ENCODE peak calls at places on chromosomes 12 and 14, in six cellular contexts. O is lower leg skin; F is activated gamma-delta T cell treated with anti-CD3 and anti-CD28 coated beads, Interleukin-2, amount 50 U/mL, for 16 hours; E is lower lobe of right lung; R is heart left ventricle; X is erythroblast. L is an unnamed sample.
A peak's percentile ranks its signal among the peaks of the same experiment; 100 is the strongest.

GRCh38 chr12:115980339-115980738 is 297.2 kb downstream of the MED13L start:
- DNase-seq in O (no peak), F (no peak), E (no peak), R (no peak), X (no peak), L (no peak)

GRCh38 chr14:73768107-73768506 is 53.9 kb upstream of the PNMA1 start:
- DNase-seq in O (no peak), F (no peak), E (no peak), R (no peak), X (no peak), L (no peak)

GRCh38 chr14:55130194-55130550 is 1.1 kb downstream of the LGALS3 start:
- DNase-seq in O (no peak), F (no peak), E (no peak), R (no peak), X (no peak), L (no peak)

GRCh38 chr12:68011882-68012207 is 22.6 kb downstream of the IFNG-AS1 start:
- DNase-seq in O (no peak), F (no peak), E (no peak), R (no peak), X (no peak), L (no peak)

GRCh38 chr12:93865751-93866150 is 188.6 kb downstream of the CRADD start:
- DNase-seq in O (no peak), F (no peak), E (no peak), R (no peak), X (no peak), L (no peak)

GRCh38 chr14:33073023-33073422 is 134.3 kb downstream of the NPAS3 start:
- DNase-seq in O (no peak), F (no peak), E (no peak), R (no peak), X (no peak), L (no peak)

GRCh38 chr12:101839324-101840283 is 8.8 kb upstream of the GNPTAB start:
- DNase-seq in O (no peak), F (peak; percentile 56), E (no peak), R (no peak), X (peak; percentile 78), L (peak; percentile 32)

GRCh38 chr14:76112889-76113611 is 38.7 kb upstream of the GPATCH2L start:
- DNase-seq in O (no peak), F (no peak), E (no peak), R (no peak), X (no peak), L (no peak)

GRCh38 chr12:130333341-130333740 is 4.3 kb upstream of the PIWIL1 start:
- DNase-seq in O (no peak), F (no peak), E (no peak), R (no peak), X (no peak), L (no peak)

GRCh38 chr14:90060965-90061848 is 587 bp upstream of the KCNK13 start:
- DNase-seq in O (peak; percentile 70), F (no peak), E (no peak), R (peak; percentile 61), X (peak; percentile 28), L (no peak)

GRCh38 chr14:53982546-53982945 is 25.9 kb upstream of the BMP4 start:
- DNase-seq in O (no peak), F (no peak), E (no peak), R (no peak), X (no peak), L (no peak)

GRCh38 chr14:95345032-95345431 is 25.3 kb upstream of the CLMN start:
- DNase-seq in O (no peak), F (no peak), E (no peak), R (no peak), X (no peak), L (no peak)

GRCh38 chr12:110657747-110658146 is 31.2 kb downstream of the HVCN1 start:
- DNase-seq in O (no peak), F (no peak), E (no peak), R (no peak), X (no peak), L (no peak)

L was measured in non-pigmented ciliary epithelial cell.